ENCODE peak calls at places on chromosomes 16 and 17, in ten cellular contexts. C, D, R, X, P, M, N, Q, K and G are unnamed samples.

GRCh38 chr17:15963670-15964110 is 18.8 kb downstream of the ADORA2B start:
- DNase-seq in C (no peak), D (no peak), R (no peak), X (peak), P (no peak), M (no peak), N (no peak), Q (no peak), K (no peak), G (peak)

GRCh38 chr17:8991514-8992285 is 26.2 kb upstream of the PIK3R5 start:
- DNase-seq in C (peak), D (peak), R (peak), X (peak), P (peak), M (peak), N (peak), Q (peak), K (peak), G (peak)

GRCh38 chr17:37050905-37051304 is 102.2 kb downstream of the AATF start:
- DNase-seq in C (no peak), D (no peak), R (no peak), X (no peak), P (no peak), M (no peak), N (no peak), Q (no peak), K (no peak), G (no peak)

GRCh38 chr17:75738218-75738802 is 17.1 kb downstream of the ITGB4 start:
- DNase-seq in C (no peak), D (no peak), R (no peak), X (peak), P (peak), M (peak), N (peak), Q (no peak), K (no peak), G (peak)

GRCh38 chr16:62036101-62036806 is at the start of gene CDH8:
- DNase-seq in C (no peak), D (no peak), R (no peak), X (no peak), P (no peak), M (no peak), N (no peak), Q (peak), K (no peak), G (peak)

GRCh38 chr16:30472328-30472942 is at the start of gene ITGAL:
- DNase-seq in C (peak), D (peak), R (no peak), X (no peak), P (peak), M (no peak), N (peak), Q (no peak), K (peak), G (no peak)

GRCh38 chr16:55735120-55735781 is 79.5 kb downstream of the SLC6A2 start:
- DNase-seq in C (no peak), D (no peak), R (no peak), X (no peak), P (no peak), M (no peak), N (no peak), Q (no peak), K (no peak), G (no peak)

GRCh38 chr16:74575175-74575804 is 31.6 kb downstream of the GLG1 start:
- DNase-seq in C (no peak), D (no peak), R (no peak), X (no peak), P (no peak), M (no peak), N (no peak), Q (no peak), K (no peak), G (no peak)

GRCh38 chr17:64020068-64020766 is at the start of gene ICAM2:
- DNase-seq in C (peak), D (peak), R (peak), X (no peak), P (peak), M (peak), N (no peak), Q (no peak), K (peak), G (no peak)

GRCh38 chr17:65783845-65784334 is 222.4 kb upstream of the AXIN2 start:
- DNase-seq in C (no peak), D (peak), R (peak), X (peak), P (no peak), M (no peak), N (no peak), Q (no peak), K (no peak), G (peak)

GRCh38 chr16:2365895-2366294 is 25.4 kb upstream of the ABCA3 start:
- DNase-seq in C (no peak), D (no peak), R (no peak), X (peak), P (no peak), M (no peak), N (no peak), Q (no peak), K (no peak), G (peak)

GRCh38 chr17:3873862-3874261 is 19.0 kb downstream of the CAMKK1 start:
- DNase-seq in C (no peak), D (no peak), R (no peak), X (no peak), P (no peak), M (no peak), N (no peak), Q (no peak), K (no peak), G (no peak)

GRCh38 chr17:78248051-78248914 is 16.9 kb downstream of the TMEM235 start:
- DNase-seq in C (no peak), D (no peak), R (no peak), X (no peak), P (no peak), M (no peak), N (no peak), Q (no peak), K (no peak), G (no peak)

GRCh38 chr16:87946596-87947350 is 4.5 kb upstream of the BANP start:
- DNase-seq in C (no peak), D (no peak), R (no peak), X (no peak), P (no peak), M (no peak), N (no peak), Q (no peak), K (no peak), G (no peak)

GRCh38 chr16:86590501-86591144 is 12.3 kb downstream of the FOXL1 start:
- DNase-seq in C (no peak), D (no peak), R (no peak), X (peak), P (no peak), M (no peak), N (no peak), Q (no peak), K (no peak), G (peak)

GRCh38 chr17:65455972-65456343 is 105.5 kb downstream of the AXIN2 start:
- DNase-seq in C (no peak), D (peak), R (peak), X (peak), P (no peak), M (no peak), N (peak), Q (no peak), K (no peak), G (no peak)

GRCh38 chr16:69477546-69477945 is 53.1 kb downstream of the CYB5B start:
- DNase-seq in C (no peak), D (no peak), R (no peak), X (peak), P (no peak), M (no peak), N (no peak), Q (no peak), K (no peak), G (peak)

GRCh38 chr16:63720848-63721247 is 1401.0 kb downstream of the CDH11 start:
- DNase-seq in C (no peak), D (no peak), R (no peak), X (peak), P (no peak), M (no peak), N (no peak), Q (no peak), K (no peak), G (no peak)

GRCh38 chr17:50130778-50131317 is 888 bp upstream of the SAMD14 start:
- DNase-seq in C (no peak), D (no peak), R (no peak), X (no peak), P (no peak), M (no peak), N (no peak), Q (no peak), K (no peak), G (no peak)

GRCh38 chr16:87895641-87896141 is 26.4 kb upstream of the SLC7A5 start:
- DNase-seq in C (peak), D (peak), R (no peak), X (peak), P (peak), M (no peak), N (no peak), Q (no peak), K (peak), G (peak)

GRCh38 chr17:32689348-32689747 is 187.6 kb downstream of the MYO1D start:
- DNase-seq in C (no peak), D (no peak), R (no peak), X (no peak), P (no peak), M (no peak), N (no peak), Q (no peak), K (no peak), G (no peak)

GRCh38 chr17:83078378-83079339 is 750 bp upstream of the METRNL start:
- DNase-seq in C (no peak), D (no peak), R (no peak), X (no peak), P (no peak), M (no peak), N (no peak), Q (no peak), K (peak), G (no peak)

GRCh38 chr17:17661834-17662233 is 19.4 kb upstream of the RAI1 start:
- DNase-seq in C (no peak), D (no peak), R (no peak), X (no peak), P (no peak), M (no peak), N (no peak), Q (no peak), K (no peak), G (no peak)

GRCh38 chr17:50541402-50541915 is 5.5 kb upstream of the SPATA20 start:
- DNase-seq in C (no peak), D (no peak), R (no peak), X (no peak), P (no peak), M (no peak), N (no peak), Q (no peak), K (no peak), G (no peak)

GRCh38 chr16:85750827-85751641 is at the start of gene C16orf74:
- DNase-seq in C (peak), D (peak), R (peak), X (peak), P (no peak), M (no peak), N (no peak), Q (peak), K (peak), G (no peak)

DNA sequence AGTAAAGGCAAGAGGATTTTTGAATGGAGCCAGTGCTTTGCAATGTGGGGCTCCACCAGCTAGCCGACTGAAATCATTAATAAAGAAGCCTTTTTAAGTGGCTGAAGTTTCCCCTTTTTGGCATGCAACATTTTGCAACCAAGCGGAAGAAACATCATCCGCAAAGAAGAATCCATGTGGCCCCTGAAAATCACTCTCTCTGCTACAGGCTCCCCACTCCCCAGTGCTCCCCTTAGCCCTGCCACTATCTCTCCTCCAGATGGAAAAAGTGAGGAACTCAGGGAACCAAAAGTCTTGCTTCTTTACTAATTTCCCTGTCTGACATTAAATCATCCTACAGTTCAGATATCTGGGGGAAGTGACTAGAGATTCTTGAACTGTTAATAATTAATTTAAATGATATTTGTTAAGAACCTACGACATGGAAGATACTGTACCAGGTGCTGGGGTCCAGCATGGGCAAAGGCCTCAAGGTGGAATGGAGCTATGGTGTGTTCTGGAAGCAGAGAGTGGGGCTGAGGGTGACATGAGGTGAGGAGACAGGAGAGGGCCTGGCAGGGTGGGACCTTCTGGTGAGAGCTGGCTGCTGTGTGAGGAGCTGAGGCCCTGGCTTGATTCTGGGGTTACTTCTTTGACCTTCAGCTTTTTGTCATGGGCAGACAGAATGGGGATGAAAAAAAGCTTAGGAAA is 6.1 kb upstream of the CCL2 start:
- DNase-seq in C (no peak), D (no peak), R (no peak), X (no peak), P (no peak), M (no peak), N (no peak), Q (no peak), K (no peak), G (no peak)
- H3K27ac ChIP-seq in C (peak), D (peak), R (no peak), X (no peak), P (peak), M (no peak), N (peak), Q (no peak), K (no peak), G (peak)

DNA sequence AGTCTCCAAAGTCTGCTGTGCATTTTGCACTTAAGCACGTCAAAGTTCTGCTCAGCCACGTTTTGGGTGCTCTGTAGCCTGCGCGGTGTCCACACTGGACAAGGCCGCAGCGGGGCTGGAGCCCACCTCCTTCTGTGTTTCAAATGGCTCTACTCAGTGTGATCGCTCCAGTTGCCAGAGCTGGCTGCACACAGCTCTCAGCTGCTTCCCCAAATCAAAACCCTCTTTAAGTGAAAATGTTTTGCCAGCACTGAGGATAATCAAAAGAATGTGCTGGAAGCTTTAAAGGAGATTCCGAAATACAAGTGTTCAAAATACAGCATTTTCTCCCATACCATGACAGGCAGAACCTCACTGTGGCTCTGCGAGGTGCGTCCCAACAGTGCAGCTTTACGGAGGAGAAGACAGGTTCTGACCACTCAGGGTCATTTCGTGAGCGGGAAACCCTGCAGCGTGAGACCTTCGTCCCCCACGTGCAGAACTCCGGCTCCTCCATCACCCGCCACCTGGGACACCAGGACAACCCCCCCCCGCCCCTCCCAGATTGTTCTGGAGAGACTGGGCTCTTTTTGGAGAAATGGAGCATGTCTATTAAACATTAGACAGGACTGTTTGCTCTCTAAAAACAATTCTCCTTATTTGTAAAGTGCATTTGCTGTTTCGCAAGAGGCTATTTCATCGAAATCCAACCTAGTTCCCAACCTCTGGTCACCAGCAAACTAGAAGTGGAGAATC is 16.6 kb downstream of the TBC1D16 start:
- DNase-seq in C (no peak), D (no peak), R (no peak), X (no peak), P (no peak), M (no peak), N (no peak), Q (peak), K (no peak), G (no peak)
- H3K27ac ChIP-seq in C (no peak), D (no peak), R (no peak), X (peak), P (no peak), M (no peak), N (no peak), Q (no peak), K (no peak), G (no peak)

GRCh38 chr17:45127583-45128300 is 4.6 kb downstream of the PLCD3 start:
- DNase-seq in C (peak), D (peak), R (peak), X (peak), P (no peak), M (no peak), N (peak), Q (peak), K (peak), G (no peak)
- H3K27ac ChIP-seq in C (peak), D (peak), R (peak), X (peak), P (no peak), M (peak), N (peak), Q (peak), K (no peak), G (no peak)

DNA sequence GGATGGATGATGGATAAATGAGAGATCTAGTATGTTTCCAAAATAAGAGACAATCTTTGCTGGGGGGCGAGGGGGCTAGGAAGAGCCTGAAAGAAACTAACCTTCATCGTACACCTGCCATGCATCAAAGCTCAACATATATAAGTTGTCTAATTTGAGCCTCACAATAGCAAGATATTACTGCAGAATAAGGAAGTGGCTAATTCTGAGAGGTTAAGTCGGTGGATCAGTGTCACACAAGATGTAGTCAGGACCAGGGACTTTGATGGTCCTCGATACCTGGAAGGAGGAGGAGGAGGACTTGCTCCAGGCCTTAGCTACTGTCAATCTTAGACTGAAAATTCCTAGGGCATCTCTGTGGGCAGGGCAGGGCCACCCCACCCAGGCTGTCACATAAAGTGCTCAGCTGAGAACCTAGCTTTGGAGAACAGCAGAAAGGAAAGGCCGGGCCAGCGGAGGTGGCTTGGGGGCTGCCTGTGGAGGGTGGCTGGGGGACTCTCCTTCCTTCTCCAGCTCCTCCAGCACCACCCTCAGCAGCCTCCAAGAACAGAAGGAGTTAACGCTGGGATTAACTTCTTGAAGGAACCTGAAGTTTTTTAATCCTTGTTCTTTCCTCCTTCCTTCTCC is 460 bp upstream of the SLC13A2 start:
- DNase-seq in C (no peak), D (no peak), R (no peak), X (no peak), P (no peak), M (no peak), N (no peak), Q (peak), K (peak), G (no peak)
- H3K27ac ChIP-seq in C (no peak), D (peak), R (no peak), X (no peak), P (no peak), M (no peak), N (no peak), Q (no peak), K (peak), G (no peak)

DNA sequence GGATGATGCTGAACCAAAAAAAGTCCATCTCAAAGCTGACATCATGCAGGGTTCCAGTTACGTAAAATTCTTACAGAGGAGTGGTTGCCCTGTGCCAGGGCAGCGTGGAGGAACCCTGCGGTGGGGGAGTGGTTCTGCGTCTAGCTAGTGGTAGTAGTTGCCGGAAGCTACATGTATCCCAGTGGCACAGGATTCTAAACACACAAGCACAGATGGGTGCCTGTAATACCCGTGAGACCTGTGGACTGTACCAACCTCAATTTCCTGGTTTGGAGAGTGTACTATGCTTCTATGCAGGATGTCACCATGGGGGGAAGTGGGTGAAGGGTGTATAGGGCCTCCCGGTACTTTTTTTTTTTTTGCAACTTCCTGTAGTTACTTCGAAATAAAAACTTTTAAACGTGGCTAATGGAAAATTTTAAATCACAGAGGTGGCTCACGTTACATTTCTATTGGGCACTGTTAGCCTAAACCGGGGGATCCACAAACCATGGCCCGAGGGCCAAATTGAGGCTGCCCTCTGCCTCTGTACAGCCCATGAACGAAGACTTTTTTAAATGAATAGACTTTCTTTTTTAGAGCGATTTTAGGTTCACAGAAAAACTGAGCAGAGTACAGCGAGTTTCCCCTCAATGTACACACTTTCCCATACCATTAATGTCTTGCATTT is 38.5 kb downstream of the TBC1D16 start:
- DNase-seq in C (no peak), D (no peak), R (no peak), X (no peak), P (peak), M (no peak), N (peak), Q (no peak), K (peak), G (no peak)
- H3K27ac ChIP-seq in C (peak), D (peak), R (no peak), X (no peak), P (peak), M (no peak), N (peak), Q (no peak), K (peak), G (no peak)

DNA sequence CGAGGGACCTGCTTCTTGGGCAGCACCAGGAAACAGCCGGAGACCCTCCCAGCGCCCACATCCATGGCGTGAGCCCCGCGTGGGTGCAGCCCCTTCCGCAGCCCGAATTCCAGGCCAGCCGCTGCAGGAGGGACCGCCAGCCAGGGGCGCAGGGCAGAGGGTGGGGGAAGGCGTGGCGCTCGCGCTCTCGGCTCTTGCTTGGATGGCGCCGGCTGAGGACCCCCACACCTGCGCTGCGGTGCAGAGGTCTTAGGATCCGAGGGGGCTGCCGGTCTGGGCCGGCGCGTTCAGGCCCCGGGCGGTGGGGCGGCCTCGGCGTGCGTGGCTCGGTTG is 28.8 kb downstream of the ACTG1 start:
- DNase-seq in C (no peak), D (no peak), R (no peak), X (no peak), P (no peak), M (no peak), N (no peak), Q (peak), K (no peak), G (no peak)
- H3K27ac ChIP-seq in C (no peak), D (no peak), R (no peak), X (no peak), P (no peak), M (no peak), N (no peak), Q (peak), K (no peak), G (no peak)

GRCh38 chr16:89217388-89218191 is at the start of gene ZNF778:
- DNase-seq in C (peak), D (peak), R (peak), X (peak), P (peak), M (peak), N (peak), Q (peak), K (peak), G (peak)

GRCh38 chr16:89219365-89219764 is 1.9 kb downstream of the ZNF778 start:
- DNase-seq in C (no peak), D (no peak), R (no peak), X (no peak), P (no peak), M (no peak), N (no peak), Q (no peak), K (no peak), G (no peak)

GRCh38 chr16:89217138-89217387 is 440 bp upstream of the ZNF778 start:
- DNase-seq in C (no peak), D (no peak), R (no peak), X (no peak), P (no peak), M (no peak), N (no peak), Q (no peak), K (no peak), G (no peak)

GRCh38 chr16:89221604-89222003 is 4.1 kb downstream of the ZNF778 start:
- DNase-seq in C (no peak), D (no peak), R (no peak), X (no peak), P (no peak), M (no peak), N (no peak), Q (no peak), K (no peak), G (no peak)

GRCh38 chr16:89216315-89217137 is 977 bp upstream of the ZNF778 start:
- DNase-seq in C (peak), D (peak), R (peak), X (peak), P (peak), M (peak), N (peak), Q (peak), K (peak), G (peak)
- H3K27ac ChIP-seq in C (peak), D (peak), R (peak), X (peak), P (peak), M (peak), N (peak), Q (peak), K (peak), G (peak)